ENCODE peak calls at places on chromosome 20, in eight cellular contexts. One of them, this sample, is unnamed.

GRCh38 chr20:25695532-25696383 is 895 bp downstream of the ZNF337 start:
- DNase-seq in PC-3: peak; percentile 22
- DNase-seq in SK-N-SH: no peak
- DNase-seq in HCT116: no peak
- DNase-seq in hepatocyte: peak; percentile 14
- DNase-seq in OCI-LY7: no peak
- DNase-seq in GM23338: peak; percentile 31
- DNase-seq in Karpas-422: peak; percentile 61
- DNase-seq in this sample: peak; percentile 44

GRCh38 chr20:40262219-40262618 is 426.8 kb downstream of the MAFB start:
- DNase-seq in PC-3: no peak
- DNase-seq in SK-N-SH: peak; percentile 27
- DNase-seq in HCT116: no peak
- DNase-seq in hepatocyte: no peak
- DNase-seq in OCI-LY7: no peak
- DNase-seq in GM23338: no peak
- DNase-seq in Karpas-422: no peak
- DNase-seq in this sample: no peak

GRCh38 chr20:47055699-47056369 is 161.2 kb downstream of the EYA2 start:
- DNase-seq in PC-3: no peak
- DNase-seq in SK-N-SH: no peak
- DNase-seq in HCT116: no peak
- DNase-seq in hepatocyte: peak; percentile 14
- DNase-seq in OCI-LY7: no peak
- DNase-seq in GM23338: no peak
- DNase-seq in Karpas-422: no peak
- DNase-seq in this sample: peak; percentile 47

GRCh38 chr20:10308652-10309051 is 90.0 kb downstream of the SNAP25 start:
- DNase-seq in PC-3: no peak
- DNase-seq in SK-N-SH: no peak
- DNase-seq in HCT116: no peak
- DNase-seq in hepatocyte: no peak
- DNase-seq in OCI-LY7: no peak
- DNase-seq in GM23338: no peak
- DNase-seq in Karpas-422: no peak
- DNase-seq in this sample: no peak

GRCh38 chr20:64145458-64146300 is 18.6 kb upstream of the MYT1 start:
- DNase-seq in PC-3: no peak
- DNase-seq in SK-N-SH: no peak
- DNase-seq in HCT116: peak; percentile 19
- DNase-seq in hepatocyte: no peak
- DNase-seq in OCI-LY7: no peak
- DNase-seq in GM23338: peak; percentile 24
- DNase-seq in Karpas-422: no peak
- DNase-seq in this sample: no peak

GRCh38 chr20:36305602-36306556 is at the start of gene DLGAP4:
- DNase-seq in PC-3: no peak
- DNase-seq in SK-N-SH: peak; percentile 91
- DNase-seq in HCT116: no peak
- DNase-seq in hepatocyte: no peak
- DNase-seq in OCI-LY7: no peak
- DNase-seq in GM23338: peak; percentile 72
- DNase-seq in Karpas-422: no peak
- DNase-seq in this sample: no peak

GRCh38 chr20:59150821-59151251 is 12.8 kb upstream of the ZNF831 start:
- DNase-seq in PC-3: no peak
- DNase-seq in SK-N-SH: no peak
- DNase-seq in HCT116: no peak
- DNase-seq in hepatocyte: no peak
- DNase-seq in OCI-LY7: no peak
- DNase-seq in GM23338: no peak
- DNase-seq in Karpas-422: no peak
- DNase-seq in this sample: no peak

GRCh38 chr20:61629361-61630239 is 377.5 kb downstream of the CDH4 start:
- DNase-seq in PC-3: no peak
- DNase-seq in SK-N-SH: peak; percentile 86
- DNase-seq in HCT116: no peak
- DNase-seq in hepatocyte: no peak
- DNase-seq in OCI-LY7: no peak
- DNase-seq in GM23338: no peak
- DNase-seq in Karpas-422: no peak
- DNase-seq in this sample: no peak

GRCh38 chr20:22389836-22390542 is 194.4 kb downstream of the FOXA2 start:
- DNase-seq in PC-3: peak; percentile 99
- DNase-seq in SK-N-SH: no peak
- DNase-seq in HCT116: peak; percentile 94
- DNase-seq in hepatocyte: peak; percentile 65
- DNase-seq in OCI-LY7: no peak
- DNase-seq in GM23338: peak; percentile 83
- DNase-seq in Karpas-422: no peak
- DNase-seq in this sample: peak; percentile 59

GRCh38 chr20:62639765-62640164 is 2.5 kb upstream of the SLCO4A1 start:
- DNase-seq in PC-3: no peak
- DNase-seq in SK-N-SH: no peak
- DNase-seq in HCT116: no peak
- DNase-seq in hepatocyte: no peak
- DNase-seq in OCI-LY7: no peak
- DNase-seq in GM23338: no peak
- DNase-seq in Karpas-422: no peak
- DNase-seq in this sample: no peak

DNA sequence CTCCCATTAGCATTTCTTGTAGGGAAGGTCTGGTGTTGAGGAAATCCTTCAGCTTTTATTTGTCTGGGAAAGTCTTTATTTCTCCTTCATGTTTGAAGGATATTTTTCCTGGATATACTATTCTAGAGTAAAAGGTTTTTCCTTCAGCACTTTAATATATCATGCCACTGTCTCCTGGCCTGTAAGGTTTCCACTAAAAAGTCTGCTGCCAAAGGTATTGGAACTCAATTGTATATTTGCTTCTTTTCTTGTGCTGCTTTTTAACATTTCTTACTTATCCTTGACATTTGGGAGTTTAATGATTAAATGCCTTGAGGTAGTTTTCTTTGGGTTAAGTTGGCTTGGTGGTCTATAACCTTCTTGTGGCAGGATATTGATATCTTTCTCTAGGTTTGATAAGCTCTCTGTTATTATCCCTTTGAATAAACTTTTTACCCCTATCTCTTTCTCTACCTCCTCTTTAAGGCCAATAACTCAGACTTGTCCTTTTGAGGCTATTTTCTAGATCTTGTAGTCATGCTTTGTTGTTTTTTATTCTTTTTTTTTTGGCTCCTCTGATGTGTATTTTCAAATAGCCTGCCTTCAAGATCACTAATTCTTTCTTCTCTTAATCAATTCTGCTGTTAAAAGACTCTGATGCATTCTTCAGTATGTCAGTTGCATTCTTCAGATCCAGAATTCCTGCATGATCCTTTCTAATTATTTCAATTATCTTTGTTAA is 225.0 kb upstream of the ZNF217 start:
- DNase-seq in PC-3: no peak
- DNase-seq in SK-N-SH: no peak
- DNase-seq in HCT116: no peak
- DNase-seq in hepatocyte: no peak
- DNase-seq in OCI-LY7: no peak
- DNase-seq in GM23338: no peak
- DNase-seq in Karpas-422: no peak
- DNase-seq in this sample: no peak
- H3K9me2 ChIP-seq in PC-3: no peaks in the 10 kb centered on the region
- H3K9me2 ChIP-seq in SK-N-SH: no peaks in the 10 kb centered on the region
- H3K9me2 ChIP-seq in HCT116: no peaks in the 10 kb centered on the region
- H3K9me2 ChIP-seq in hepatocyte: no peaks in the 10 kb centered on the region
- H3K9me2 ChIP-seq in OCI-LY7: no peaks in the 10 kb centered on the region
- H3K9me2 ChIP-seq in GM23338: no peaks in the 10 kb centered on the region
- H3K9me2 ChIP-seq in Karpas-422: no peaks in the 10 kb centered on the region
- H3K9me2 ChIP-seq in this sample: no peaks in the 10 kb centered on the region

GRCh38 chr20:32855387-32855786 is 3.3 kb upstream of the EFCAB8 start:
- DNase-seq in PC-3: no peak
- DNase-seq in SK-N-SH: no peak
- DNase-seq in HCT116: no peak
- DNase-seq in hepatocyte: no peak
- DNase-seq in OCI-LY7: no peak
- DNase-seq in GM23338: no peak
- DNase-seq in Karpas-422: no peak
- DNase-seq in this sample: no peak

GRCh38 chr20:32861446-32861845 is 2.7 kb downstream of the EFCAB8 start:
- DNase-seq in PC-3: no peak
- DNase-seq in SK-N-SH: no peak
- DNase-seq in HCT116: no peak
- DNase-seq in hepatocyte: no peak
- DNase-seq in OCI-LY7: no peak
- DNase-seq in GM23338: no peak
- DNase-seq in Karpas-422: no peak
- DNase-seq in this sample: no peak

GRCh38 chr20:32858189-32858588 is 534 bp upstream of the EFCAB8 start:
- DNase-seq in PC-3: no peak
- DNase-seq in SK-N-SH: no peak
- DNase-seq in HCT116: no peak
- DNase-seq in hepatocyte: no peak
- DNase-seq in OCI-LY7: no peak
- DNase-seq in GM23338: peak; percentile 79
- DNase-seq in Karpas-422: no peak
- DNase-seq in this sample: no peak

GRCh38 chr20:32858873-32859372 is at the start of gene EFCAB8:
- DNase-seq in PC-3: no peak
- DNase-seq in SK-N-SH: no peak
- DNase-seq in HCT116: no peak
- DNase-seq in hepatocyte: no peak
- DNase-seq in OCI-LY7: no peak
- DNase-seq in GM23338: peak; percentile 70
- DNase-seq in Karpas-422: no peak
- DNase-seq in this sample: no peak

DNA sequence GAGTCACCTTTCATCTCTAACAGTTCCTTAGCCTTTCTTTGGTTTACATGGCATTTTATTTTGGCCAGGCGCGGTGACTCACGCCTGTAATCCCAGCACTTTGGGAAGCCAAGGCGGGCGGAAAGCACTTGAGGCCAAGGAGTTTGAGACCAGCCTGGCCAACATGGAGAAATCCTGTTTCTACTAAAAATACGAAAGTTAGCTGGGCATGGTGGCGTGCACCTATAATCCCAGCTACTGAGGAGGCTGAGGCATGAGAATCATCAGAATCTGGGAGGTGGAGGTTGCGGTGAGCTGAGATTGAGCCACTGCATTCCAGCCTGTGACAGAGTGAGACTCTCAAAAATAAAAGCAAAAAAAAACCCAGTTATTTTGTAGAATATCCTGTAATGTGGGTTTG is 1.2 kb downstream of the EFCAB8 start:
- DNase-seq in PC-3: no peak
- DNase-seq in SK-N-SH: no peak
- DNase-seq in HCT116: no peak
- DNase-seq in hepatocyte: no peak
- DNase-seq in OCI-LY7: no peak
- DNase-seq in GM23338: no peak
- DNase-seq in Karpas-422: no peak
- DNase-seq in this sample: no peak
- H3K4me2 ChIP-seq in PC-3: no peak overlapping the region
- H3K4me2 ChIP-seq in SK-N-SH: no peak overlapping the region
- H3K4me2 ChIP-seq in HCT116: no peak overlapping the region
- H3K4me2 ChIP-seq in hepatocyte: no peak overlapping the region
- H3K4me2 ChIP-seq in OCI-LY7: no peak overlapping the region
- H3K4me2 ChIP-seq in GM23338: no peak overlapping the region
- H3K4me2 ChIP-seq in Karpas-422: no peak overlapping the region
- H3K4me2 ChIP-seq in this sample: no peak overlapping the region

GRCh38 chr20:50085481-50086365 is 27.2 kb downstream of the UBE2V1 start:
- DNase-seq in PC-3: peak; percentile 75
- DNase-seq in SK-N-SH: peak; percentile 79
- DNase-seq in HCT116: peak; percentile 22
- DNase-seq in hepatocyte: peak; percentile 81
- DNase-seq in OCI-LY7: peak; percentile 76
- DNase-seq in GM23338: peak; percentile 90
- DNase-seq in Karpas-422: peak; percentile 75
- DNase-seq in this sample: peak; percentile 71

GRCh38 chr20:50089140-50089786 is 23.7 kb downstream of the UBE2V1 start:
- DNase-seq in PC-3: no peak
- DNase-seq in SK-N-SH: no peak
- DNase-seq in HCT116: no peak
- DNase-seq in hepatocyte: no peak
- DNase-seq in OCI-LY7: no peak
- DNase-seq in GM23338: no peak
- DNase-seq in Karpas-422: no peak
- DNase-seq in this sample: no peak

GRCh38 chr20:50085146-50085480 is 27.8 kb downstream of the UBE2V1 start:
- DNase-seq in PC-3: no peak
- DNase-seq in SK-N-SH: no peak
- DNase-seq in HCT116: no peak
- DNase-seq in hepatocyte: no peak
- DNase-seq in OCI-LY7: no peak
- DNase-seq in GM23338: no peak
- DNase-seq in Karpas-422: no peak
- DNase-seq in this sample: no peak

GRCh38 chr20:50089787-50090177 is 23.2 kb downstream of the UBE2V1 start:
- DNase-seq in PC-3: no peak
- DNase-seq in SK-N-SH: no peak
- DNase-seq in HCT116: no peak
- DNase-seq in hepatocyte: no peak
- DNase-seq in OCI-LY7: no peak
- DNase-seq in GM23338: no peak
- DNase-seq in Karpas-422: peak; percentile 28
- DNase-seq in this sample: no peak

DNA sequence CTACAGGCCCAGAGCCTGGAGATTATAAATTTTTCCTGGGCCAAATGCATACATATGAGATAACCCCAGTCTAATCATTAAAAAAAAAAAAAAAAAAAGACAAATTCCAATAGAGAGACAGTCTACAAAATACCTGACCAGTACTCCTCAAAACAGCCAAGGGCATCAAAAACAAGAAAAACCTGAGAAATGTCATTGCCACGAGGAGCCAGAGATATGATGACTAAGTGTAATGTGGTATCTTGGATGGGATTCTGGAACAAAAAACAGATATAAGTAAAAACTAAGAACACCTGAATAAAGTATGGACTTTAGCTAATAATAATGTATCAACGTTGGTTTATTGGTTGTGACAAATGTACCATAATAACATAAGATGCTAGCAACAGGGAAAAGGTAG is 24.9 kb downstream of the UBE2V1 start:
- DNase-seq in PC-3: peak; percentile 31
- DNase-seq in SK-N-SH: no peak
- DNase-seq in HCT116: no peak
- DNase-seq in hepatocyte: no peak
- DNase-seq in OCI-LY7: no peak
- DNase-seq in GM23338: no peak
- DNase-seq in Karpas-422: no peak
- DNase-seq in this sample: no peak
- H3K4me1 ChIP-seq in PC-3: peaks cover 27% of the 10 kb centered on the region
- H3K4me1 ChIP-seq in SK-N-SH: peaks cover 15% of the 10 kb centered on the region
- H3K4me1 ChIP-seq in HCT116: peaks cover 29% of the 10 kb centered on the region
- H3K4me1 ChIP-seq in hepatocyte: peaks cover 9% of the 10 kb centered on the region
- H3K4me1 ChIP-seq in OCI-LY7: peaks cover 16% of the 10 kb centered on the region
- H3K4me1 ChIP-seq in GM23338: peaks cover 31% of the 10 kb centered on the region
- H3K4me1 ChIP-seq in Karpas-422: peaks cover 12% of the 10 kb centered on the region
- H3K4me1 ChIP-seq in this sample: peaks cover 31% of the 10 kb centered on the region

GRCh38 chr20:24102749-24103148 is 114.2 kb upstream of the GGTLC1 start:
- DNase-seq in PC-3: peak; percentile 76
- DNase-seq in SK-N-SH: no peak
- DNase-seq in HCT116: no peak
- DNase-seq in hepatocyte: no peak
- DNase-seq in OCI-LY7: no peak
- DNase-seq in GM23338: no peak
- DNase-seq in Karpas-422: no peak
- DNase-seq in this sample: peak; percentile 26
- H3K9me2 ChIP-seq in PC-3: no peaks in the 10 kb centered on the region
- H3K9me2 ChIP-seq in SK-N-SH: no peaks in the 10 kb centered on the region
- H3K9me2 ChIP-seq in HCT116: no peaks in the 10 kb centered on the region
- H3K9me2 ChIP-seq in hepatocyte: no peaks in the 10 kb centered on the region
- H3K9me2 ChIP-seq in OCI-LY7: no peaks in the 10 kb centered on the region
- H3K9me2 ChIP-seq in GM23338: no peaks in the 10 kb centered on the region
- H3K9me2 ChIP-seq in Karpas-422: no peaks in the 10 kb centered on the region
- H3K9me2 ChIP-seq in this sample: no peaks in the 10 kb centered on the region